ENCODE peak calls at places on chromosome 18, in six cellular contexts. U, I, D, L, A and S are unnamed samples.

GRCh38 chr18:5518899-5519371 is 24.9 kb downstream of the EPB41L3 start:
- DNase-seq in U (no peak), A (no peak), I (no peak), L (no peak), D (no peak), S (no peak)

GRCh38 chr18:53458944-53459580 is 765.4 kb downstream of the MBD2 start:
- DNase-seq in D (peak; percentile 30), U (no peak), A (no peak), L (no peak), I (no peak), S (no peak)

GRCh38 chr18:3832211-3832610 is 382.2 kb downstream of the TGIF1 start:
- DNase-seq in I (no peak), L (no peak), A (no peak), U (no peak), D (no peak), S (no peak)

GRCh38 chr18:56322403-56322802 is 316.0 kb downstream of the TXNL1 start:
- DNase-seq in A (no peak), D (no peak), U (no peak), L (no peak), I (no peak), S (no peak)

GRCh38 chr18:64330161-64330560 is 181.3 kb upstream of the LINC00305 start:
- DNase-seq in I (no peak), U (no peak), D (no peak), L (no peak), A (peak; percentile 4), S (no peak)

GRCh38 chr18:51273435-51273834 is 76.0 kb upstream of the MEX3C start:
- DNase-seq in L (no peak), I (no peak), A (no peak), U (no peak), D (no peak), S (no peak)

GRCh38 chr18:55326134-55326533 is 261.9 kb downstream of the TCF4 start:
- DNase-seq in D (no peak), L (no peak), U (no peak), I (no peak), A (no peak), S (no peak)

GRCh38 chr18:45370190-45371010 is 244.9 kb upstream of the SLC14A2 start:
- DNase-seq in L (no peak), U (no peak), I (no peak), A (no peak), D (no peak), S (no peak)

GRCh38 chr18:72674710-72675109 is 130.6 kb upstream of the CBLN2 start:
- DNase-seq in A (no peak), U (no peak), I (no peak), L (no peak), D (no peak), S (no peak)

GRCh38 chr18:37393945-37394609 is 171.5 kb downstream of the CELF4 start:
- DNase-seq in D (peak; percentile 83), I (peak; percentile 92), A (peak; percentile 10), U (peak; percentile 79), L (peak; percentile 42), S (peak; percentile 44)

GRCh38 chr18:74203811-74204210 is 55.5 kb downstream of the TIMM21 start:
- DNase-seq in U (no peak), D (peak; percentile 83), L (no peak), A (no peak), I (no peak), S (no peak)

GRCh38 chr18:7567487-7568425 is 640 bp downstream of the PTPRM start:
- DNase-seq in D (peak; percentile 74), I (peak; percentile 92), U (peak; percentile 83), A (peak; percentile 51), L (peak; percentile 52), S (peak; percentile 26)

GRCh38 chr18:40179647-40180175 is 1775.3 kb upstream of the PIK3C3 start:
- DNase-seq in I (no peak), U (no peak), A (no peak), D (no peak), L (no peak), S (no peak)
- TF ChIP-seq POLR2A in I (no peak), U (no peak), A (no peak), D (no peak), L (no peak), S (no peak)

GRCh38 chr18:25351773-25352628 is at the start of gene ZNF521:
- DNase-seq in D (peak; percentile 89), I (peak; percentile 97), U (peak; percentile 94), L (peak; percentile 70), A (peak; percentile 33), S (peak; percentile 62)
- TF ChIP-seq POLR2A in D (peak; percentile 56), I (no peak), U (no peak), L (no peak), A (no peak), S (no peak)

GRCh38 chr18:13216732-13217465 is 1.7 kb upstream of the LDLRAD4 start:
- DNase-seq in A (no peak), L (peak; percentile 46), I (peak; percentile 88), D (peak; percentile 64), U (peak; percentile 75), S (no peak)

GRCh38 chr18:13218376-13219011 is at the start of gene LDLRAD4:
- DNase-seq in I (peak; percentile 92), U (peak; percentile 77), D (peak; percentile 48), L (peak; percentile 39), A (no peak), S (no peak)

GRCh38 chr18:13216092-13216582 is 2.4 kb upstream of the LDLRAD4 start:
- DNase-seq in L (peak; percentile 81), U (peak; percentile 90), D (peak; percentile 49), A (peak; percentile 71), I (peak; percentile 93), S (peak; percentile 51)

GRCh38 chr18:13217971-13218375 is 587 bp upstream of the LDLRAD4 start:
- DNase-seq in L (no peak), A (no peak), U (no peak), D (peak; percentile 54), I (no peak), S (no peak)

DNA sequence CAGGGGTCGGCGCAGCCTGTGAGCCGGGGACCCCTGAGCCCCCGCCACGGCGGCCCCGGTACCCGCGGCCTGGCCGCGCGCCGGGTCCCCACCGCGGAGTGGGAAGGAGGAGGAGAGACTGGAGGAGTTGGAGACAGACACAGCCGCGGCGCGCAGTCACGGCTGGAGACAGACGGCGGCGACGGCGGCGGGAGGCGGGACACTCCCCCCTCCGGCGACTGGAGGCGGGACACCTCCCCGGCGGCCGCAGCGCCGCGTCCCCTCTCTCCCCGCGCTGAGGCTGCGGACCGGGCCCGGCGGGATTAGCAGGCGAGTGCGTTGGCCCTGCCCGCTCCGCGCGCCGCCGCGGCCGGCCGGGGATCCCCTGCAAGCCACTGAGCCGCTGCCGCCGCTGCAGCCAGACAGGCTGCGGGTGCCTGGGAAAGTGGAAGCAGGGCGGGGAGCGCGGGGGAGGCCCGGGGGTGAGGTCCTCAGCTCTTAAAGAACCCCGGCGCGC is 1.0 kb upstream of the LDLRAD4 start:
- DNase-seq in A (peak; percentile 39), D (peak; percentile 59), I (peak; percentile 94), U (peak; percentile 75), L (peak; percentile 58), S (peak; percentile 23)
- TF ChIP-seq POLR2A in A (no peak), D (no peak), I (no peak), U (no peak), L (no peak), S (no peak)

GRCh38 chr18:25886283-25886682 is 204.1 kb downstream of the SS18 start:
- DNase-seq in D (no peak), I (no peak), L (no peak), A (no peak), U (no peak), S (no peak)

GRCh38 chr18:25880441-25880840 is 210.0 kb downstream of the SS18 start:
- DNase-seq in D (no peak), U (no peak), L (no peak), A (no peak), I (no peak), S (no peak)

DNA sequence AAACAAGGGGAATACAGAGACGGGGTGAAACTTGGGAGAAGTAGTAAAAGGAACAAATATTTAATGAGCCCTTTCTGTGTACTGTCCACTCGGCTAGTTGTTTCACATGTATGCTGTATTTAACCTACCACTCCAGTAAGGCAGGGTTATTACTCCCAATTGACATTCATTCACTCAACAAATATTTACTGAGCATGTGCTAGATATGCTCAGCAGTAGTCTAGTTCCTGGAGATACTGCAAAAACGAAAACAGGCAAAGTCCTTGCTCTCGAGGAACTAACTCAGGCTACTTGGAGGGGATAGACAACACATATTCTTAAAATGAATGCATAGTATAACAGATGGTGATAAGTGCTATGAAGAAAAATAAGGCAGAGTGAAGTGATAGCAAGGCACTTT is 207.3 kb downstream of the SS18 start:
- DNase-seq in D (no peak), L (no peak), A (no peak), I (no peak), U (no peak), S (no peak)
- TF ChIP-seq POLR2A in D (no peak), L (no peak), A (no peak), I (no peak), U (no peak), S (no peak)

GRCh38 chr18:58481321-58482180 is 147.3 kb downstream of the ALPK2 start:
- DNase-seq in A (no peak), D (no peak), I (no peak), L (no peak), U (no peak), S (no peak)
- TF ChIP-seq POLR2A in A (no peak), D (no peak), I (no peak), L (no peak), U (no peak), S (no peak)

GRCh38 chr18:9867454-9867732 is 18.4 kb upstream of the TXNDC2 start:
- DNase-seq in D (no peak), U (no peak), I (no peak), L (no peak), A (no peak), S (no peak)

GRCh38 chr18:9868857-9869712 is 16.7 kb upstream of the TXNDC2 start:
- DNase-seq in A (no peak), U (no peak), I (no peak), L (no peak), D (no peak), S (no peak)

GRCh38 chr18:9870431-9871023 is 15.2 kb upstream of the TXNDC2 start:
- DNase-seq in I (no peak), U (no peak), A (no peak), D (no peak), L (no peak), S (no peak)

GRCh38 chr18:9871244-9871746 is 14.5 kb upstream of the TXNDC2 start:
- DNase-seq in A (no peak), I (no peak), L (no peak), U (no peak), D (no peak), S (no peak)

DNA sequence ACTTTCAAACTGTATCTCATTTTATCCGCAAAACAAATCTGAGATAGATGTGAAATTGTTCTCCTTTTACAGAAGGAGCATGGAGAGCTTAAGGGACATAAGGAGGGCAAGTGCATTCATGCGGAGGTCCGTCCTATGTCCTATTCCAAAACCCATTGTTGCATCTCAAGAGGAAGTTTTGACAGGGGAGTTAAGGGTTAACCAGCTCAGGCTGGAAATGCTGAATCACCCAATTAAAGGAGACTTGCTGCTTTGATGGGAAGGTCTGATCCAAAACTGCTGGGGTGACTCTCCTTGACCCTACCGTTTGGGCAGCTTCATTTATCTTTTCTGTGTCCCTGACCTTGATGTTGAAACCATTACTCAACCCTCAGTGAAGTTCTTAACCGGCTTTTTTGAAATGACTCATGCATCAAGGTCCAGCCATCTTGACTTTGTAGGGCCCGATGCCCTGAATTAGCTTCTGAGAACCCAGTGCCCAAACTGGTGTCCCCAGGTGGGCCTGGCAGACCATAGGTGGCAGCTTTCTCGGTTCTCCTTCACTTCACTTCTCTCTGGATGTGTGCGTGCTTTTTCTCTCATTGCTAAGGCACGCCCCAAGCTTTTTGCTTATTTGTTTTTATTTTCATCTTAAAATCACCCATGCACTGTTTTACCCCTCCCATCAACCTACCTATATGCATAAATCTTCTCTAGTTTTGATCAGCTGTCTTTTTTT is 15.9 kb upstream of the TXNDC2 start:
- DNase-seq in U (no peak), L (no peak), D (peak; percentile 56), A (peak; percentile 88), I (no peak), S (peak; percentile 43)
- TF ChIP-seq POLR2A in U (no peak), L (no peak), D (no peak), A (no peak), I (no peak), S (no peak)